ENCODE peak calls at places on chromosomes 7 and 10, in eight cellular contexts. Y, N, A, G, D, W, H and M are unnamed samples.

GRCh38 chr10:79238606-79239005 is 108.7 kb upstream of the PPIF start:
- DNase-seq in G (no peak), A (no peak), Y (peak), D (no peak), N (no peak), W (no peak), H (no peak), M (no peak)

GRCh38 chr7:157044151-157044687 is 33.8 kb upstream of the MNX1 start:
- DNase-seq in A (peak), Y (peak), W (no peak), H (no peak), G (no peak), N (no peak), D (no peak), M (no peak)

GRCh38 chr7:155066417-155066950 is 3.6 kb upstream of the HTR5A start:
- DNase-seq in N (no peak), Y (peak), W (no peak), D (peak), A (peak), H (no peak), G (peak), M (peak)

GRCh38 chr7:151132461-151133205 is 34.9 kb downstream of the GBX1 start:
- DNase-seq in A (peak), G (no peak), Y (no peak), W (peak), D (no peak), N (no peak), H (no peak), M (no peak)

GRCh38 chr7:158864833-158865232 is 8.5 kb downstream of the DYNC2I1 start:
- DNase-seq in Y (no peak), D (no peak), W (no peak), N (no peak), G (no peak), H (no peak), A (no peak), M (no peak)

GRCh38 chr10:114881916-114882315 is 56.1 kb upstream of the TRUB1 start:
- DNase-seq in D (no peak), W (no peak), G (no peak), N (no peak), Y (no peak), A (no peak), H (no peak), M (no peak)

GRCh38 chr10:133308431-133309110 is at the start of the genes TUBGCP2 and ZNF511:
- DNase-seq in A (peak), H (peak), N (peak), D (peak), G (peak), W (peak), Y (peak), M (no peak)

GRCh38 chr7:21851445-21852043 is 94.2 kb downstream of the CDCA7L start:
- DNase-seq in Y (no peak), D (no peak), H (no peak), A (no peak), N (no peak), W (no peak), G (no peak), M (no peak)

GRCh38 chr7:2689951-2690705 is 2.1 kb downstream of the AMZ1 start:
- DNase-seq in W (no peak), D (no peak), N (no peak), A (peak), Y (peak), H (no peak), G (no peak), M (no peak)

GRCh38 chr7:2049111-2049781 is 183.5 kb downstream of the MAD1L1 start:
- DNase-seq in Y (no peak), W (no peak), N (no peak), A (peak), G (no peak), D (no peak), H (no peak), M (no peak)

GRCh38 chr7:80937336-80937735 is 18.5 kb upstream of the SEMA3C start:
- DNase-seq in G (no peak), W (no peak), A (no peak), D (no peak), H (no peak), N (peak), Y (no peak), M (no peak)

GRCh38 chr10:62373995-62374861 is at the start of gene ZNF365:
- DNase-seq in A (peak), W (peak), N (peak), D (no peak), Y (peak), H (no peak), G (no peak), M (no peak)

GRCh38 chr7:82079527-82079926 is 309.7 kb upstream of the HGF start:
- DNase-seq in D (no peak), A (no peak), H (no peak), G (no peak), N (no peak), Y (no peak), W (no peak), M (no peak)

GRCh38 chr10:96244354-96244753 is 27.0 kb downstream of the BLNK start:
- DNase-seq in H (no peak), D (no peak), Y (no peak), N (no peak), A (no peak), G (no peak), W (no peak), M (no peak)

GRCh38 chr10:67788028-67788886 is 49.7 kb downstream of the DNAJC12 start:
- DNase-seq in A (peak), G (peak), H (no peak), D (no peak), W (peak), N (peak), Y (peak), M (no peak)

GRCh38 chr10:76034236-76035009 is 603.0 kb downstream of the LRMDA start:
- DNase-seq in H (no peak), G (no peak), D (no peak), N (peak), Y (peak), W (no peak), A (no peak), M (no peak)

GRCh38 chr7:114922652-114923402 is 933 bp downstream of the MDFIC start:
- DNase-seq in G (peak), N (peak), D (no peak), A (peak), Y (peak), H (no peak), W (peak), M (no peak)

GRCh38 chr10:116190883-116191282 is 82.1 kb downstream of the GFRA1 start:
- DNase-seq in Y (no peak), D (no peak), G (no peak), W (no peak), A (no peak), H (no peak), N (no peak), M (no peak)

GRCh38 chr7:131688738-131689661 is 132.6 kb upstream of the PODXL start:
- DNase-seq in A (peak), N (peak), H (no peak), Y (peak), G (peak), W (peak), D (peak), M (peak)

GRCh38 chr10:77493239-77493806 is 144.3 kb downstream of the KCNMA1 start:
- DNase-seq in H (no peak), W (no peak), Y (no peak), D (no peak), A (no peak), G (no peak), N (no peak), M (no peak)

GRCh38 chr10:5666324-5667220 is at the start of gene ASB13:
- DNase-seq in A (peak), W (peak), D (no peak), G (peak), N (peak), H (no peak), Y (peak), M (no peak)

GRCh38 chr10:5661043-5661442 is 5.4 kb downstream of the ASB13 start:
- DNase-seq in A (no peak), D (no peak), N (no peak), W (no peak), G (no peak), Y (no peak), H (no peak), M (no peak)

GRCh38 chr10:5665380-5666323 is 743 bp downstream of the ASB13 start:
- DNase-seq in W (peak), N (peak), Y (no peak), G (no peak), D (no peak), A (peak), H (no peak), M (no peak)

GRCh38 chr10:5662708-5663579 is 3.5 kb downstream of the ASB13 start:
- DNase-seq in Y (no peak), N (no peak), A (no peak), D (no peak), H (no peak), W (no peak), G (no peak), M (no peak)

DNA sequence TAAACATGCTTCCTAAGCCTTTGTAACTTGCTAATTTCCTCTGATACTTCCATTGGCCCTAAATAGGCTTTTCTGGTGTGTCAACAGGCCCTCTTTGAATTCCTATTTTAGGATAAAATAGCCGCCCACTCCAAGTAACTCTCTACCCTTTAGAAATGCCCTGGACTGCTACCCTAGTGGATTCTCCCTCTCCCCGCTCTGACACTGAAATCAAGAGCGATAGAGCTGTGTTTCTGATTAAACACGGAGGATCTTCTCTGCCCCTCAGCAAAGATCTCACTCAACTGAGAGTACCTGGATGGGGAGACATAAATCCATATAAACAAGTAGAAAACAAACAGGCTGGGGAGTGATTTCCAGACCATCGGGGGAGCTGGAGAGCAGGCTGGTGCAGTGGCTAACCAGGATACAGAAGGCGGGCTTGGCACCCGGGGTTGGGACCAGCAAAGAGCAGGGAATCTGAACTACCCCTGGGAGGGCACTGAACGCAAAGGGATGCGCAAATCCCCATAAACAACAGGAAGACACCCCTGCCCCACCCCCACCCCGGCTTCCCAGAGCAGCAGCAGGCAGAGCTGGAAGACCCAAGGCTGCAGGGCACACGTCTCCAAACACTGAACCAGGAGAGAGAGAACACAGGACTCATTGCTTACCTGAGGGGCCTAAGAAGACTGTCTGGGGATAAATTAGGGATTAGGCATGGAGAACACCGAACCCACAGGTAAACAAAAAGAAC is 2.5 kb downstream of the ASB13 start:
- DNase-seq in G (no peak), A (no peak), W (no peak), N (peak), Y (no peak), H (no peak), D (no peak), M (no peak)
- TF ChIP-seq CTCF in G (no peak), A (no peak), W (no peak), N (peak), Y (peak), H (no peak), D (no peak), M (peak)

GRCh38 chr10:70480254-70480861 is 1.8 kb downstream of the PALD1 start:
- DNase-seq in N (no peak), W (no peak), D (no peak), G (no peak), H (no peak), A (peak), Y (no peak), M (no peak)
- H3K4me3 ChIP-seq in N (no peak), W (peak), D (no peak), G (no peak), H (peak), A (no peak), Y (no peak), M (no peak)

GRCh38 chr10:86813101-86813500 is 56.7 kb downstream of the BMPR1A start:
- DNase-seq in W (no peak), H (no peak), Y (no peak), A (no peak), N (no peak), D (peak), G (no peak), M (no peak)
- TF ChIP-seq CTCF in W (no peak), H (no peak), Y (no peak), A (no peak), N (no peak), D (no peak), G (no peak), M (no peak)

DNA sequence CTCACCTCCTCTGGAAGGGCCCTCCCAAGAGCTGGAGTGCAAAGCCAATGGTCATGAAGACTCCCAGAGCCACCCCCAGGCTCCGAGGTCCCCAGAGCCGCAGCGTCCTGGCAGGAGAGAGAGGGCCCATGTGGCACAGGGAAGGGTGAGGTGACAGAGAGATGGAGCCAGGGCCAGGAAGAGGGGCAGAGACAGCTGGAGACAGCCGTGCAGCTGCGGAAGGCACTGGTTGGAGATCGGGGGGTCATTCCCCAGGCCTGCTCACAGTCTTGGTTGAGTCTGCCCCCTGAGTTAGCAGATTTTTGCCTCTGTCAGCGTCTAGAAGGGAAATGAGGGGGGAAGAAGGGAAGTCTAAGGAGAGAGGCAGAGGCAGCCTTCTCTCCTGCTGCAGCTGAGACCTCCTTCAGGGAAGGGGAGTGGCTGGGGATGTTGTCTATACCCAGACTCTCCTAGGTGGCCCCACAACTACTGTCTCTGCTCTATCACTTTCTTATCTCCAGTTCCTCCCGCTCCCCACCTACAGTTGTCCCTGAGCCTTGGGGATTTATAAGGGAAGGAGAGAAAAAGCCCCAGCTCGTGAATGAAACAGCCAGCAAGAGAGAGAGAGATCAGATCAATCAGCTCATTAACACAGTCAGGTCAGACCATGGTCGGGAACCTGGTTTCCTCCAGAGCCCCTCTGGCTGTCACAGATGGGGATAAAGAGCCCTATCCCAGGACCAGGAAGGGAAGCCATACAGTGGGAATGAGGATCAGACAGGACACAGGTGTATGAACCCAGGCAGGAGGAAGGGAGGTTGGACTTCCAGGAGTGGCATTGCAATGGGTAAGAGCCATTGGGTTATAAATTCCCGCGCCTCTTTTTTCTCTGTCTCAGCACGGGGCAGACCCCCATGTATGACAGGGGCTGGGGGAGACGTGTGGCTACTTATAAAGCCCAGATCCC is 1.2 kb downstream of the GAL3ST4 start:
- DNase-seq in Y (no peak), N (peak), W (no peak), G (no peak), D (no peak), A (peak), H (no peak), M (no peak)
- H3K4me3 ChIP-seq in Y (peak), N (peak), W (peak), G (peak), D (peak), A (peak), H (peak), M (no peak)

GRCh38 chr7:76423666-76424412 is 911 bp upstream of the ZP3 start:
- DNase-seq in W (no peak), A (peak), H (no peak), N (no peak), D (no peak), Y (no peak), G (no peak), M (no peak)
- TF ChIP-seq CTCF in W (no peak), A (no peak), H (no peak), N (no peak), D (no peak), Y (no peak), G (no peak), M (no peak)

GRCh38 chr10:5710854-5711253 is 26.2 kb downstream of the TASOR2 start:
- DNase-seq in A (no peak), D (no peak), W (no peak), N (no peak), Y (peak), H (no peak), G (no peak), M (no peak)
- H3K4me3 ChIP-seq in A (no peak), D (no peak), W (peak), N (peak), Y (peak), H (peak), G (peak), M (no peak)

DNA sequence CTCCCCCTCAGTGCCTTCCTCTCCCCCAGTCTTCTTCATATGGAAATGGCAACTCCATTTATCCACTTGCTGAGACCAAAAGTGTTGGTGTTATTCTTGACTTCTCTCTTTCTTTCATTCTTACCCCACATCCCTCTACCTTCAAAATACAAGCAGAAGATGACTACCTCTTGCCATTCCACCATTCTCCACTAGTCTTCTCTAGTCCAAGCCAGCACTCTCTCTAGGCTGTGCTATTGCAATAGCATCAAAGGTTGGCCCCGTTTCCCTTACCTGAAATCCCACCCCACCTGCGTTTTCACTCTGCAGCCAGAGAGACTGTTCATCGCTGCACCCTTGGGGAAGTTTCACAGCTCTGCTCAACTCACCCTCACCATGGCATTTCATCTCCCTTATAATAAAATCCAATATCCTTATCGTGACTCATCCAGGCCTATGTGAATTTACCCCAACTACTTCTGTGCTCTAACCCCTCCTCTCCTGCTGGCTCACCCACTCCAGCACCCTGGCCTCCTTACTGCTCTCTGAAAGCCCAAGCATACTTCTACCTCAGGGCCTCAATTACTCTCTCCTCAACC is 109.1 kb downstream of the LSM5 start:
- DNase-seq in N (no peak), A (peak), W (no peak), G (no peak), D (no peak), H (no peak), Y (no peak), M (no peak)
- TF ChIP-seq CTCF in N (peak), A (no peak), W (no peak), G (no peak), D (no peak), H (no peak), Y (no peak), M (no peak)

GRCh38 chr7:36091571-36092176 is 61.4 kb upstream of the EEPD1 start:
- DNase-seq in G (peak), A (no peak), Y (no peak), W (no peak), N (no peak), H (no peak), D (no peak), M (no peak)

GRCh38 chr7:36090976-36091375 is 62.1 kb upstream of the EEPD1 start:
- DNase-seq in G (no peak), D (no peak), A (peak), W (no peak), H (no peak), Y (no peak), N (no peak), M (no peak)

GRCh38 chr7:36086571-36086970 is 66.5 kb upstream of the EEPD1 start:
- DNase-seq in H (no peak), W (no peak), D (no peak), N (no peak), G (no peak), Y (no peak), A (no peak), M (no peak)

GRCh38 chr7:36088966-36089365 is 64.1 kb upstream of the EEPD1 start:
- DNase-seq in H (no peak), W (no peak), D (no peak), N (no peak), A (peak), Y (no peak), G (no peak), M (no peak)

GRCh38 chr7:36088553-36088952 is 64.5 kb upstream of the EEPD1 start:
- DNase-seq in G (no peak), D (no peak), A (no peak), W (no peak), N (no peak), Y (no peak), H (no peak), M (no peak)
- H3K4me3 ChIP-seq in G (no peak), D (no peak), A (no peak), W (no peak), N (no peak), Y (no peak), H (no peak), M (no peak)

GRCh38 chr7:22853138-22853537 is 30.5 kb upstream of the TOMM7 start:
- DNase-seq in G (no peak), W (no peak), Y (no peak), A (no peak), D (no peak), H (no peak), N (no peak), M (no peak)

GRCh38 chr7:22851140-22851539 is 28.5 kb upstream of the TOMM7 start:
- DNase-seq in G (no peak), A (no peak), H (no peak), N (no peak), W (no peak), D (no peak), Y (no peak), M (no peak)

GRCh38 chr7:22854158-22855048 is 31.8 kb upstream of the TOMM7 start:
- DNase-seq in N (peak), A (peak), D (peak), W (peak), H (peak), Y (peak), G (peak), M (no peak)

GRCh38 chr7:22855049-22855392 is 32.4 kb upstream of the TOMM7 start:
- DNase-seq in W (no peak), G (no peak), D (peak), A (no peak), N (no peak), Y (no peak), H (no peak), M (no peak)

GRCh38 chr7:22853674-22854157 is 31.1 kb upstream of the TOMM7 start:
- DNase-seq in Y (no peak), A (no peak), H (peak), G (peak), W (no peak), D (no peak), N (peak), M (no peak)
- TF ChIP-seq CTCF in Y (no peak), A (peak), H (peak), G (peak), W (no peak), D (peak), N (peak), M (no peak)

GRCh38 chr10:43905502-43906236 is 257.0 kb upstream of the ZNF32 start:
- DNase-seq in W (peak), A (no peak), D (no peak), H (no peak), Y (peak), G (no peak), N (peak), M (no peak)
- H3K4me3 ChIP-seq in W (no peak), A (no peak), D (no peak), H (no peak), Y (no peak), G (no peak), N (no peak), M (no peak)